ENCODE peak calls at places on chromosomes 2 and 18, in eight cellular contexts. One of them, this sample, is unnamed.

GRCh38 chr2:50957880-50958279 is 74.1 kb downstream of the NRXN1 start:
- DNase-seq in activated T-cell treated with anti-CD3 and anti-CD28 coated beads for 48 hours: no peak
- DNase-seq in LHCN-M2: peak
- DNase-seq in mesothelial cell of epicardium: no peak
- DNase-seq in B cell: no peak
- DNase-seq in thoracic aorta: no peak
- DNase-seq in A172: no peak
- DNase-seq in left ventricle myocardium inferior: no peak
- DNase-seq in this sample: no peak

GRCh38 chr2:207483477-207483876 is 46.3 kb upstream of the CREB1 start:
- DNase-seq in LHCN-M2: no peak
- DNase-seq in activated T-cell treated with anti-CD3 and anti-CD28 coated beads for 48 hours: no peak
- DNase-seq in left ventricle myocardium inferior: no peak
- DNase-seq in thoracic aorta: no peak
- DNase-seq in A172: no peak
- DNase-seq in mesothelial cell of epicardium: no peak
- DNase-seq in B cell: no peak
- DNase-seq in this sample: no peak

GRCh38 chr2:241947401-241947800 is 77.9 kb downstream of the RTP5 start:
- DNase-seq in thoracic aorta: no peak
- DNase-seq in B cell: no peak
- DNase-seq in LHCN-M2: no peak
- DNase-seq in activated T-cell treated with anti-CD3 and anti-CD28 coated beads for 48 hours: no peak
- DNase-seq in mesothelial cell of epicardium: no peak
- DNase-seq in left ventricle myocardium inferior: no peak
- DNase-seq in A172: no peak
- DNase-seq in this sample: no peak

GRCh38 chr18:24868760-24869237 is 408.4 kb downstream of the HRH4 start:
- DNase-seq in left ventricle myocardium inferior: no peak
- DNase-seq in thoracic aorta: no peak
- DNase-seq in LHCN-M2: peak
- DNase-seq in activated T-cell treated with anti-CD3 and anti-CD28 coated beads for 48 hours: no peak
- DNase-seq in mesothelial cell of epicardium: no peak
- DNase-seq in B cell: no peak
- DNase-seq in A172: no peak
- DNase-seq in this sample: no peak

GRCh38 chr2:105538840-105539239 is 140.0 kb upstream of the FHL2 start:
- DNase-seq in thoracic aorta: no peak
- DNase-seq in A172: no peak
- DNase-seq in activated T-cell treated with anti-CD3 and anti-CD28 coated beads for 48 hours: no peak
- DNase-seq in left ventricle myocardium inferior: no peak
- DNase-seq in mesothelial cell of epicardium: no peak
- DNase-seq in B cell: no peak
- DNase-seq in LHCN-M2: no peak
- DNase-seq in this sample: no peak

GRCh38 chr2:240224676-240225075 is 84.2 kb upstream of the OTOS start:
- DNase-seq in thoracic aorta: no peak
- DNase-seq in A172: peak
- DNase-seq in LHCN-M2: no peak
- DNase-seq in B cell: no peak
- DNase-seq in left ventricle myocardium inferior: no peak
- DNase-seq in activated T-cell treated with anti-CD3 and anti-CD28 coated beads for 48 hours: no peak
- DNase-seq in mesothelial cell of epicardium: no peak
- DNase-seq in this sample: no peak

GRCh38 chr2:17620841-17621240 is 80.3 kb downstream of the VSNL1 start:
- DNase-seq in A172: peak
- DNase-seq in mesothelial cell of epicardium: no peak
- DNase-seq in left ventricle myocardium inferior: no peak
- DNase-seq in LHCN-M2: peak
- DNase-seq in B cell: no peak
- DNase-seq in thoracic aorta: no peak
- DNase-seq in activated T-cell treated with anti-CD3 and anti-CD28 coated beads for 48 hours: no peak
- DNase-seq in this sample: no peak

GRCh38 chr2:176468471-176468870 is 199.2 kb downstream of the MTX2 start:
- DNase-seq in activated T-cell treated with anti-CD3 and anti-CD28 coated beads for 48 hours: no peak
- DNase-seq in left ventricle myocardium inferior: no peak
- DNase-seq in thoracic aorta: no peak
- DNase-seq in B cell: no peak
- DNase-seq in A172: no peak
- DNase-seq in LHCN-M2: no peak
- DNase-seq in mesothelial cell of epicardium: no peak
- DNase-seq in this sample: no peak

GRCh38 chr18:61876899-61877298 is 15.9 kb downstream of the RNF152 start:
- DNase-seq in activated T-cell treated with anti-CD3 and anti-CD28 coated beads for 48 hours: no peak
- DNase-seq in B cell: no peak
- DNase-seq in A172: no peak
- DNase-seq in mesothelial cell of epicardium: no peak
- DNase-seq in LHCN-M2: no peak
- DNase-seq in thoracic aorta: no peak
- DNase-seq in left ventricle myocardium inferior: no peak
- DNase-seq in this sample: no peak

GRCh38 chr2:235049069-235049468 is 97.3 kb downstream of the SH3BP4 start:
- DNase-seq in mesothelial cell of epicardium: no peak
- DNase-seq in A172: no peak
- DNase-seq in B cell: no peak
- DNase-seq in LHCN-M2: no peak
- DNase-seq in left ventricle myocardium inferior: no peak
- DNase-seq in activated T-cell treated with anti-CD3 and anti-CD28 coated beads for 48 hours: no peak
- DNase-seq in thoracic aorta: no peak
- DNase-seq in this sample: peak

GRCh38 chr2:134634054-134634630 is 84.7 kb downstream of the TMEM163 start:
- DNase-seq in LHCN-M2: no peak
- DNase-seq in left ventricle myocardium inferior: no peak
- DNase-seq in mesothelial cell of epicardium: no peak
- DNase-seq in thoracic aorta: no peak
- DNase-seq in activated T-cell treated with anti-CD3 and anti-CD28 coated beads for 48 hours: no peak
- DNase-seq in B cell: no peak
- DNase-seq in A172: no peak
- DNase-seq in this sample: no peak

GRCh38 chr2:88061295-88061694 is 5.7 kb upstream of the KRCC1 start:
- DNase-seq in mesothelial cell of epicardium: no peak
- DNase-seq in A172: no peak
- DNase-seq in left ventricle myocardium inferior: no peak
- DNase-seq in thoracic aorta: no peak
- DNase-seq in activated T-cell treated with anti-CD3 and anti-CD28 coated beads for 48 hours: no peak
- DNase-seq in LHCN-M2: no peak
- DNase-seq in B cell: no peak
- DNase-seq in this sample: no peak

GRCh38 chr2:42021490-42021889 is 26.3 kb upstream of the PKDCC start:
- DNase-seq in left ventricle myocardium inferior: no peak
- DNase-seq in A172: peak
- DNase-seq in mesothelial cell of epicardium: no peak
- DNase-seq in LHCN-M2: peak
- DNase-seq in B cell: no peak
- DNase-seq in thoracic aorta: no peak
- DNase-seq in activated T-cell treated with anti-CD3 and anti-CD28 coated beads for 48 hours: no peak
- DNase-seq in this sample: no peak

GRCh38 chr2:101873543-101873942 is 118.2 kb upstream of the IL1R2 start:
- DNase-seq in activated T-cell treated with anti-CD3 and anti-CD28 coated beads for 48 hours: no peak
- DNase-seq in B cell: no peak
- DNase-seq in mesothelial cell of epicardium: no peak
- DNase-seq in LHCN-M2: no peak
- DNase-seq in thoracic aorta: no peak
- DNase-seq in left ventricle myocardium inferior: no peak
- DNase-seq in A172: no peak
- DNase-seq in this sample: no peak

GRCh38 chr2:120503206-120503792 is 157.4 kb downstream of the INHBB start:
- DNase-seq in activated T-cell treated with anti-CD3 and anti-CD28 coated beads for 48 hours: no peak
- DNase-seq in thoracic aorta: no peak
- DNase-seq in left ventricle myocardium inferior: no peak
- DNase-seq in B cell: no peak
- DNase-seq in A172: no peak
- DNase-seq in mesothelial cell of epicardium: no peak
- DNase-seq in LHCN-M2: no peak
- DNase-seq in this sample: no peak

GRCh38 chr18:8795586-8795985 is 90.2 kb downstream of the MTCL1 start:
- DNase-seq in B cell: no peak
- DNase-seq in left ventricle myocardium inferior: no peak
- DNase-seq in LHCN-M2: no peak
- DNase-seq in thoracic aorta: no peak
- DNase-seq in activated T-cell treated with anti-CD3 and anti-CD28 coated beads for 48 hours: no peak
- DNase-seq in mesothelial cell of epicardium: no peak
- DNase-seq in A172: no peak
- DNase-seq in this sample: no peak

GRCh38 chr2:26298638-26299393 is 47.1 kb upstream of the SELENOI start:
- DNase-seq in A172: no peak
- DNase-seq in left ventricle myocardium inferior: no peak
- DNase-seq in LHCN-M2: peak
- DNase-seq in thoracic aorta: no peak
- DNase-seq in mesothelial cell of epicardium: no peak
- DNase-seq in B cell: peak
- DNase-seq in activated T-cell treated with anti-CD3 and anti-CD28 coated beads for 48 hours: peak
- DNase-seq in this sample: no peak

GRCh38 chr2:198374375-198375072 is 570.1 kb downstream of the PLCL1 start:
- DNase-seq in B cell: no peak
- DNase-seq in LHCN-M2: peak
- DNase-seq in mesothelial cell of epicardium: no peak
- DNase-seq in activated T-cell treated with anti-CD3 and anti-CD28 coated beads for 48 hours: peak
- DNase-seq in thoracic aorta: no peak
- DNase-seq in left ventricle myocardium inferior: no peak
- DNase-seq in A172: peak
- DNase-seq in this sample: no peak

GRCh38 chr2:55869637-55870325 is 53.8 kb downstream of the EFEMP1 start:
- DNase-seq in B cell: no peak
- DNase-seq in activated T-cell treated with anti-CD3 and anti-CD28 coated beads for 48 hours: no peak
- DNase-seq in left ventricle myocardium inferior: no peak
- DNase-seq in mesothelial cell of epicardium: no peak
- DNase-seq in thoracic aorta: peak
- DNase-seq in A172: no peak
- DNase-seq in LHCN-M2: no peak
- DNase-seq in this sample: no peak

GRCh38 chr2:29923110-29923721 is 1.8 kb upstream of the ALK start:
- DNase-seq in LHCN-M2: peak
- DNase-seq in mesothelial cell of epicardium: no peak
- DNase-seq in A172: peak
- DNase-seq in thoracic aorta: no peak
- DNase-seq in activated T-cell treated with anti-CD3 and anti-CD28 coated beads for 48 hours: peak
- DNase-seq in left ventricle myocardium inferior: peak
- DNase-seq in B cell: peak
- DNase-seq in this sample: no peak

GRCh38 chr18:48813833-48814489 is 136.8 kb downstream of the SMAD7 start:
- DNase-seq in thoracic aorta: no peak
- DNase-seq in A172: no peak
- DNase-seq in left ventricle myocardium inferior: peak
- DNase-seq in activated T-cell treated with anti-CD3 and anti-CD28 coated beads for 48 hours: no peak
- DNase-seq in B cell: no peak
- DNase-seq in LHCN-M2: no peak
- DNase-seq in mesothelial cell of epicardium: no peak
- DNase-seq in this sample: peak

GRCh38 chr2:109166811-109167210 is 37.8 kb downstream of the SH3RF3 start:
- DNase-seq in left ventricle myocardium inferior: no peak
- DNase-seq in activated T-cell treated with anti-CD3 and anti-CD28 coated beads for 48 hours: no peak
- DNase-seq in LHCN-M2: peak
- DNase-seq in A172: no peak
- DNase-seq in mesothelial cell of epicardium: no peak
- DNase-seq in B cell: no peak
- DNase-seq in thoracic aorta: no peak
- DNase-seq in this sample: no peak

GRCh38 chr2:224586127-224586702 is 1.1 kb upstream of the CUL3 start:
- DNase-seq in mesothelial cell of epicardium: no peak
- DNase-seq in LHCN-M2: no peak
- DNase-seq in A172: no peak
- DNase-seq in B cell: no peak
- DNase-seq in activated T-cell treated with anti-CD3 and anti-CD28 coated beads for 48 hours: no peak
- DNase-seq in thoracic aorta: no peak
- DNase-seq in left ventricle myocardium inferior: no peak
- DNase-seq in this sample: no peak

GRCh38 chr2:16626497-16626896 is 39.1 kb downstream of the CYRIA start:
- DNase-seq in left ventricle myocardium inferior: no peak
- DNase-seq in mesothelial cell of epicardium: no peak
- DNase-seq in activated T-cell treated with anti-CD3 and anti-CD28 coated beads for 48 hours: no peak
- DNase-seq in thoracic aorta: no peak
- DNase-seq in A172: peak
- DNase-seq in B cell: no peak
- DNase-seq in LHCN-M2: peak
- DNase-seq in this sample: no peak

GRCh38 chr2:229445501-229446294 is 174.6 kb upstream of the PID1 start:
- DNase-seq in LHCN-M2: peak
- DNase-seq in A172: peak
- DNase-seq in activated T-cell treated with anti-CD3 and anti-CD28 coated beads for 48 hours: no peak
- DNase-seq in mesothelial cell of epicardium: no peak
- DNase-seq in left ventricle myocardium inferior: peak
- DNase-seq in thoracic aorta: no peak
- DNase-seq in B cell: no peak
- DNase-seq in this sample: no peak

This sample was measured in right lobe of liver.